ENCODE peak calls at places on chromosomes 7 and 10, in six cellular contexts. O, Y, L, Q, X and C are unnamed samples.

GRCh38 chr7:157496426-157497275 is 159.8 kb downstream of the DNAJB6 start:
- DNase-seq in L (no peak), O (no peak), Y (no peak), Q (no peak), X (no peak), C (peak)

GRCh38 chr10:34666008-34666700 is 148.9 kb downstream of the PARD3 start:
- DNase-seq in Q (no peak), Y (no peak), O (no peak), X (peak), L (peak), C (peak)

GRCh38 chr10:113151178-113151577 is 201.1 kb downstream of the TCF7L2 start:
- DNase-seq in Y (no peak), Q (no peak), X (no peak), L (no peak), O (no peak), C (no peak)

GRCh38 chr7:43071604-43072003 is 40.8 kb upstream of the HECW1 start:
- DNase-seq in Y (peak), O (no peak), X (no peak), L (peak), Q (no peak), C (no peak)

GRCh38 chr7:46710927-46711326 is 789.9 kb upstream of the IGFBP3 start:
- DNase-seq in Q (no peak), O (no peak), Y (no peak), L (peak), X (no peak), C (no peak)

GRCh38 chr10:33460461-33461294 is 126.2 kb upstream of the NRP1 start:
- DNase-seq in Q (no peak), X (peak), L (peak), Y (no peak), O (no peak), C (no peak)

GRCh38 chr7:114759347-114760062 is 162.4 kb upstream of the MDFIC start:
- DNase-seq in Y (no peak), O (no peak), X (peak), L (no peak), Q (no peak), C (no peak)

GRCh38 chr7:114644455-114644854 is 229.8 kb downstream of the FOXP2 start:
- DNase-seq in O (no peak), Q (no peak), Y (no peak), L (no peak), X (no peak), C (no peak)

GRCh38 chr10:57864789-57865676 is 402.7 kb downstream of the IPMK start:
- DNase-seq in X (peak), L (no peak), Q (no peak), Y (no peak), O (no peak), C (no peak)

GRCh38 chr7:64618785-64619456 is 47.0 kb upstream of the ZNF107 start:
- DNase-seq in L (peak), X (peak), O (peak), Q (peak), Y (no peak), C (peak)

GRCh38 chr10:8275911-8276310 is 221.4 kb downstream of the GATA3 start:
- DNase-seq in O (no peak), Q (no peak), L (no peak), X (no peak), Y (no peak), C (no peak)

GRCh38 chr10:122363722-122364463 is 10.6 kb upstream of the PLEKHA1 start:
- DNase-seq in Q (no peak), Y (no peak), O (no peak), L (no peak), X (no peak), C (no peak)

GRCh38 chr10:52146766-52147165 is 167.3 kb upstream of the DKK1 start:
- DNase-seq in Q (no peak), O (no peak), X (no peak), L (peak), Y (no peak), C (no peak)

GRCh38 chr10:5812283-5813090 is 747 bp downstream of the GDI2 start:
- DNase-seq in L (peak), Q (peak), Y (peak), O (no peak), X (peak), C (peak)

GRCh38 chr10:78829570-78829969 is 239.2 kb upstream of the ZMIZ1 start:
- DNase-seq in L (peak), Y (no peak), X (no peak), Q (no peak), O (no peak), C (no peak)

GRCh38 chr7:128381161-128381821 is 19.8 kb upstream of the PRRT4 start:
- DNase-seq in O (no peak), Y (peak), X (peak), Q (no peak), L (no peak), C (peak)

GRCh38 chr7:53428045-53428444 is 392.6 kb downstream of the POM121L12 start:
- DNase-seq in Q (no peak), O (no peak), X (no peak), Y (no peak), L (no peak), C (no peak)

GRCh38 chr10:14244801-14245211 is 85.9 kb downstream of the FRMD4A start:
- DNase-seq in X (no peak), L (peak), Y (no peak), O (no peak), Q (no peak), C (no peak)

GRCh38 chr7:87797798-87798403 is 78.3 kb downstream of the SLC25A40 start:
- DNase-seq in Y (no peak), Q (peak), X (no peak), O (no peak), L (peak), C (peak)

GRCh38 chr7:131225619-131226101 is 102.0 kb upstream of the MKLN1 start:
- DNase-seq in X (peak), O (no peak), Y (no peak), L (peak), Q (no peak), C (no peak)

GRCh38 chr10:72292223-72292691 is 18.5 kb downstream of the DDIT4 start:
- DNase-seq in X (peak), Y (no peak), O (no peak), Q (no peak), L (no peak), C (peak)

GRCh38 chr7:6258440-6259182 is 13.8 kb downstream of the CYTH3 start:
- DNase-seq in Y (no peak), X (no peak), L (peak), Q (peak), O (no peak), C (no peak)

GRCh38 chr7:17236603-17237002 is 61.8 kb upstream of the AHR start:
- DNase-seq in O (no peak), L (peak), X (no peak), Y (no peak), Q (no peak), C (no peak)

GRCh38 chr7:79050592-79050991 is 402.9 kb downstream of the MAGI2 start:
- DNase-seq in X (no peak), Q (no peak), O (no peak), Y (no peak), L (peak), C (no peak)

GRCh38 chr7:20198295-20198694 is 18.9 kb downstream of the MACC1 start:
- DNase-seq in Q (no peak), L (no peak), O (no peak), X (no peak), Y (no peak), C (no peak)

GRCh38 chr7:5709347-5709950 is 72.0 kb downstream of the RNF216 start:
- DNase-seq in L (peak), Q (no peak), X (no peak), Y (no peak), O (no peak), C (no peak)

GRCh38 chr10:86614853-86615252 is 39.5 kb upstream of the OPN4 start:
- DNase-seq in L (no peak), Q (no peak), X (no peak), Y (no peak), O (no peak), C (no peak)

GRCh38 chr10:48463318-48464003 is 141.4 kb downstream of the ARHGAP22 start:
- DNase-seq in O (no peak), X (peak), L (peak), Y (no peak), Q (no peak), C (peak)